ENCODE peak calls at places on chromosome 22, in seven cellular contexts. K is GM20000, M is lower leg skin, R is colonic mucosa, H is heart left ventricle, J is neural progenitor cell, U is Peyer's patch. Q is an unnamed sample.

GRCh38 chr22:38067771-38068360 is 10.7 kb downstream of the PICK1 start:
- DNase-seq in K (no peak), H (no peak), U (no peak), R (no peak), M (no peak), J (no peak), Q (no peak)

GRCh38 chr22:47402876-47403525 is 640.6 kb downstream of the TBC1D22A start:
- DNase-seq in H (no peak), K (no peak), R (no peak), M (no peak), J (no peak), U (peak), Q (no peak)

GRCh38 chr22:26589845-26590524 is at the start of gene TPST2:
- DNase-seq in M (peak), K (peak), U (peak), J (peak), H (peak), R (peak), Q (peak)

GRCh38 chr22:27718186-27719032 is 83.1 kb downstream of the MN1 start:
- DNase-seq in H (peak), J (no peak), R (peak), M (peak), U (peak), K (no peak), Q (no peak)

GRCh38 chr22:48741540-48741939 is 1086.1 kb downstream of the BRD1 start:
- DNase-seq in R (no peak), U (peak), H (no peak), K (no peak), M (no peak), J (no peak), Q (no peak)

GRCh38 chr22:42172385-42173172 is 42.0 kb upstream of the CYP2D6 start:
- DNase-seq in U (peak), M (no peak), H (no peak), R (peak), K (no peak), J (no peak), Q (no peak)

GRCh38 chr22:34113381-34113780 is 193.1 kb upstream of the LARGE1 start:
- DNase-seq in M (no peak), H (no peak), R (no peak), J (no peak), K (no peak), U (no peak), Q (no peak)

GRCh38 chr22:49776891-49777290 is 50.8 kb downstream of the BRD1 start:
- DNase-seq in H (no peak), U (no peak), J (no peak), R (no peak), M (no peak), K (no peak), Q (no peak)

GRCh38 chr22:48218889-48219420 is 1456.5 kb downstream of the TBC1D22A start:
- DNase-seq in H (no peak), J (peak), M (no peak), K (no peak), U (peak), R (no peak), Q (no peak)

DNA sequence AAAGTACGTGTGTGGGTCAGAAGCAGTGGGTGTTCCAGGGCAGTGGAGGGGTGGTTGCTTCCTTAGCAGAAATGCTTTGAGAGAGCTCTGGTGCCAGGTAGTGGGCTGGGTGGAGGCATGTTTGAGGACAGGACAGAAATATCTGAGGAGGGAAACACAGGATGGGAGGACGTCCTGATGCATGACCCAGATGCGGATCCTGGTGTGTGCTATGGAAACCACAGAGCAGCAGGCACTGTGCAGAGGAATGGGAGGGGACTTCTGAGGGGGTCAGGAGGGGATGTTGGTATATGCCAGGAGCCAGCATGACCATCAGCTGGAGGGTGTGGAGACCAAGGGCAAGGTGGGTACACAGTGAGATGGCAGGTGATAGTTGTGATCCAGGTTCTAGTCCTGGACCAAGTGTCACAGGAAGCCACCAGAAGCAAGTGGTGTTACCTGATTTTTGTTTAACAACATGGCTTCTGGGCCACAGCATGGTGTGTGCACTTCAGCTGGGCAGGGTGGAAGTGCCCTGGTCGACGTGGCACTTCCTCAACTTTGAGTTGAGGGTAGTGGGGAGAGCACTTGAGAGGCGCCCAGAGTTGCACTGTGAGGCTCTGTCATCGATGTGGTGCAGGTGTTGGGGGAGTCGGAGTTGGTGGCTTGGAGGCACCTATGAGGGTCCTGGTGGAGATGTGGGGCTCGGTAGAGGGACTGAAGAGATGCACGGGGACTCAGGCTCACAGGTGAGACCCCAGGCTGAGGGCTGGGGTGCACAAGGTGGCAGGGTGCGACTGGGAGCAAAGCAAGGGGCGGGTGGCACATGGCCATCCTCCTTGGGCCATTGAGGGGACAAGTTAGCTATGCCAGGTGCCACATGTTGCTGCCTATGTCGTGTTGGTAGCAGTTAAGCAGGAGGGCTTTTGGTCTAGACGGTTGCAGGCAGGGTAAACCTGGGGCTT is 7.5 kb downstream of the DGCR8 start:
- DNase-seq in U (no peak), M (no peak), H (peak), K (no peak), J (no peak), R (no peak), Q (no peak)
- TF ChIP-seq CTCF in U (no peak), M (no peak), H (no peak), K (no peak), J (no peak), R (no peak), Q (no peak)

GRCh38 chr22:39216143-39216490 is 28.7 kb downstream of the PDGFB start:
- DNase-seq in K (no peak), U (peak), J (no peak), M (no peak), R (no peak), H (no peak), Q (no peak)

GRCh38 chr22:39214006-39214382 is 30.8 kb downstream of the PDGFB start:
- DNase-seq in U (peak), K (no peak), R (no peak), J (no peak), H (no peak), M (no peak), Q (no peak)

GRCh38 chr22:39215070-39215396 is 29.7 kb downstream of the PDGFB start:
- DNase-seq in R (no peak), K (no peak), U (peak), H (no peak), M (no peak), J (no peak), Q (no peak)

GRCh38 chr22:39214383-39215069 is 30.3 kb downstream of the PDGFB start:
- DNase-seq in H (no peak), R (no peak), K (no peak), U (no peak), M (no peak), J (peak), Q (no peak)

DNA sequence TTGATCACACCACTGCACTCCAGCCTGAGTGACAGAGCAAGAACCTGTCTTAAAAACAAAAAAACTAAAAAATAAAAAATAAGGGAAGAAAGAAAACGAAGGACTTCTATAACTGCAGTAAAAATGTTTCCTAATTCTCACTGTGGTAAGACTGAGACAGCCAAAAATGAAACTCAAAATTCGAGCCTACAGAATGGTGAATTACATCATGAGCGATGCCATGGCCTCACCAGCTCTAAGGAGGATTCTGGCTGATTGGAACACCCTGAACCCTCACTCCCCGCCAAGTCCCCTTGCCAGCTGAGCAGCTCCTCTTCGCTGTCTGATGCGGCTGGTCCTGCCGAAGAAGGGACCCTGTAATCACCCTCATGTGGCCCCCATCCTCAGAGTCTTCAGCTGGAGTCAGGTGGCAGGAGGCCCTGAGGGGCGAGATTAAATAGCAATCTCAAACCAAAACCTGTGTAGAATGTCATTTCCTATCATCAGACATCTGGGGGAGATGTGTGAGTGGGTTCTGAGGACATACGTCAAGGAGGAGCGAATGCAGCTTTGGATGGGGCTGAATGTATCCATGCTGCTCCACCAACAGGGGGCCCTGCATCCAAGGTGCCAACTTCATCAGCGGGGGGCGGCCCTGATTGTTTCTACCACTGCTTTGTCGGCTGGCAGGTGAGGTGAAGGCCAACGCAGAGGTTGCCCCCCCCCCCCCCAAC is 29.2 kb downstream of the PDGFB start:
- DNase-seq in M (no peak), K (no peak), J (peak), R (no peak), H (no peak), U (peak), Q (no peak)
- TF ChIP-seq CTCF in M (no peak), K (peak), J (peak), R (no peak), H (peak), U (peak), Q (no peak)

GRCh38 chr22:30471616-30472318 is at the start of gene SEC14L3:
- DNase-seq in M (no peak), R (no peak), U (no peak), K (no peak), J (no peak), H (no peak), Q (no peak)
- TF ChIP-seq CTCF in M (no peak), R (no peak), U (no peak), K (no peak), J (no peak), H (no peak), Q (no peak)

DNA sequence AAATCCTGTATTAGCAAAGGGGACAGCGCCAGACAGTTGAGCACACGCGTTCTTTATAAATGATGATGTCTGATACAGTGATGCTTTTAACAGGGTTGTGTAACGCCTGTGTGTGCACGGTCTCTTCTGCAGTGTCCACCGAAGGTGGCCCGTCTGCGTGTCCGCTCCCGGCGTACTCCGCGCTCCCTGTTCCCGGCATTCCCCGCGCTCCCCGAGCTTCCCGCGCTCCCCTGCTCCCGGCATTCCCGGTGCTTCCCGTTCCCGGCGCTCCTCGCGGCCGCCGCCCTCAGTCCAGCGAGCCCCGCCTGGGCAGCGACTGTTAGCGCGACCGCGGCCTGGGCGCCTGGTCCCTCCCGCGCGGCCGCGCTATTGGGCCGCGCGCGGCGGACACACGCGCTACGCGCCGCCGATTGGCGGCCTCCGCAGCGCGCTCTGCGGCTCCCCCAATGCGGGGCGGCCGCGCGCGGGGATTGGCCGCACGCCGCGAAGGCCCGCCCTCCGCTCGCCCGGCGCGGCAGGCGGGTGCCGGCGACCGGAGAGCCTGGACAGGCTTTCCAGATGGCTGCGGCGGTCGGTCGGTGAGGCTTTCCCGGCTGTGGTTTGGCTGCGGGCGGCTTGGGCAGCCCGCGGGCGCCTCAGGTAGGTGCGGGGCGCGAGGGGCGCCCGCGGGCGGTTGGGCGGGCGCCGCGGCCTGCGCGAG is at the start of gene DGCR8:
- DNase-seq in M (peak), H (peak), R (peak), K (peak), U (peak), J (peak), Q (peak)
- TF ChIP-seq CTCF in M (no peak), H (no peak), R (no peak), K (no peak), U (no peak), J (no peak), Q (no peak)

DNA sequence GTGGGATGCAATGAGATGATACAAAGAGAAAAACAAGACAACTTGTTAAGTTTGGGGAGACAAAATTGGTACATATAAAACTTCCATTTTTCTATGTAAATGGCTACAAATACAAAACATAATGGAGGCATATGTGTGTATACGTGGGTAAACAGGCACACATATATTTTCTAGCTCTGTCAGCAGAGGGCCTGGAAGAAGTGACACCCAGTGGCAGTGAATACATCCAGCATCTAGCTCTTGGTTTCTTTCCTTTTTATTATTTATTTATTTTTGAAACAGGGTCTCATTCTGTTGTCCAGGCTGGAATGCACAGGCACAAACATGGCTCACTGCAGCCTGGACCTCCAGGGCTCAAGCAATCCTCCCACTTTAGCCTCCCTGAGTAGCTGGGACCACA is 5.0 kb upstream of the RASL10A start:
- DNase-seq in U (no peak), K (no peak), H (no peak), J (no peak), R (no peak), M (no peak), Q (no peak)
- TF ChIP-seq CTCF in U (no peak), K (no peak), H (no peak), J (no peak), R (no peak), M (no peak), Q (no peak)

DNA sequence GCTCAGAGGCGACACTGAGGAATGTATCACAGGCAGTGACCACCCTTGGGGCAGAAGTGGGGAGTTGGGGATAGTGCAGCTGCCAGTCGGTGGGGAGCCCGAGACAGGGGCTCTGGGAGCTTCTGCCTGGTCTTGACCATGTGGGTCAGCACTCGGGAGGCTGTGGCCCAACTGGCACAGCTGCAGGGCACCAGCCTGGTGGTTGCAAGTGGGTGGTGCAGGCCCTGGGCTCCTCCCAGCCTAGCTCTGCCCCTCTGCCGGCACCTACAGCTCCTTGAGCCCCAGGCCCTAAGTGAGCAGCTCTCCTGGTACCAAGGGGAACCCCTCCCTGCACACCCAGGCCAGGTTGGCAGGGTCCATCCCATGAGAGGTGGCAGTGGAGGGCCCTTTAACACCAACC is 12.6 kb upstream of the RASL10A start:
- DNase-seq in U (no peak), K (no peak), J (no peak), M (no peak), R (no peak), H (no peak), Q (no peak)
- TF ChIP-seq CTCF in U (no peak), K (no peak), J (no peak), M (no peak), R (no peak), H (no peak), Q (no peak)